ENCODE peak calls at places on chromosomes 1 and 21, in eight cellular contexts. One of them, this sample, is unnamed.

GRCh38 chr1:205588691-205589445 is 42.9 kb downstream of the ELK4 start:
- DNase-seq in breast epithelium: no peak
- DNase-seq in GM23338: peak
- DNase-seq in stomach: no peak
- DNase-seq in suprapubic skin: peak
- DNase-seq in SK-N-SH: no peak
- DNase-seq in esophagus muscularis mucosa: no peak
- DNase-seq in H1: peak
- DNase-seq in this sample: peak

GRCh38 chr1:230127105-230128054 is 60.3 kb downstream of the GALNT2 start:
- DNase-seq in breast epithelium: no peak
- DNase-seq in GM23338: peak
- DNase-seq in stomach: no peak
- DNase-seq in suprapubic skin: no peak
- DNase-seq in SK-N-SH: no peak
- DNase-seq in esophagus muscularis mucosa: no peak
- DNase-seq in H1: no peak
- DNase-seq in this sample: no peak

GRCh38 chr1:154170547-154171221 is 15.8 kb upstream of the NUP210L start:
- DNase-seq in breast epithelium: no peak
- DNase-seq in GM23338: no peak
- DNase-seq in stomach: no peak
- DNase-seq in suprapubic skin: no peak
- DNase-seq in SK-N-SH: no peak
- DNase-seq in esophagus muscularis mucosa: no peak
- DNase-seq in H1: no peak
- DNase-seq in this sample: no peak

GRCh38 chr1:15684042-15684461 is at the start of gene PLEKHM2:
- DNase-seq in breast epithelium: no peak
- DNase-seq in GM23338: peak
- DNase-seq in stomach: peak
- DNase-seq in suprapubic skin: no peak
- DNase-seq in SK-N-SH: peak
- DNase-seq in esophagus muscularis mucosa: no peak
- DNase-seq in H1: no peak
- DNase-seq in this sample: no peak

GRCh38 chr1:54813479-54814147 is 12.5 kb upstream of the TTC22 start:
- DNase-seq in breast epithelium: no peak
- DNase-seq in GM23338: peak
- DNase-seq in stomach: peak
- DNase-seq in suprapubic skin: peak
- DNase-seq in SK-N-SH: no peak
- DNase-seq in esophagus muscularis mucosa: no peak
- DNase-seq in H1: peak
- DNase-seq in this sample: no peak

GRCh38 chr1:210024996-210025395 is 87.0 kb downstream of the SYT14 start:
- DNase-seq in breast epithelium: no peak
- DNase-seq in GM23338: peak
- DNase-seq in stomach: no peak
- DNase-seq in suprapubic skin: no peak
- DNase-seq in SK-N-SH: no peak
- DNase-seq in esophagus muscularis mucosa: no peak
- DNase-seq in H1: peak
- DNase-seq in this sample: no peak

GRCh38 chr1:207251066-207251465 is 70.4 kb upstream of the CD55 start:
- DNase-seq in breast epithelium: no peak
- DNase-seq in GM23338: no peak
- DNase-seq in stomach: no peak
- DNase-seq in suprapubic skin: no peak
- DNase-seq in SK-N-SH: no peak
- DNase-seq in esophagus muscularis mucosa: no peak
- DNase-seq in H1: no peak
- DNase-seq in this sample: no peak

GRCh38 chr1:32246888-32247273 is at the start of gene FAM167B:
- DNase-seq in breast epithelium: no peak
- DNase-seq in GM23338: no peak
- DNase-seq in stomach: no peak
- DNase-seq in suprapubic skin: no peak
- DNase-seq in SK-N-SH: no peak
- DNase-seq in esophagus muscularis mucosa: no peak
- DNase-seq in H1: no peak
- DNase-seq in this sample: no peak

GRCh38 chr21:35578350-35578782 is 482.0 kb downstream of the SETD4 start:
- DNase-seq in breast epithelium: no peak
- DNase-seq in GM23338: no peak
- DNase-seq in stomach: no peak
- DNase-seq in suprapubic skin: no peak
- DNase-seq in SK-N-SH: no peak
- DNase-seq in esophagus muscularis mucosa: no peak
- DNase-seq in H1: no peak
- DNase-seq in this sample: no peak

GRCh38 chr1:231734417-231734816 is 107.8 kb downstream of the DISC1 start:
- DNase-seq in breast epithelium: no peak
- DNase-seq in GM23338: no peak
- DNase-seq in stomach: no peak
- DNase-seq in suprapubic skin: no peak
- DNase-seq in SK-N-SH: no peak
- DNase-seq in esophagus muscularis mucosa: no peak
- DNase-seq in H1: no peak
- DNase-seq in this sample: no peak

GRCh38 chr1:197360068-197360467 is 92.0 kb downstream of the CRB1 start:
- DNase-seq in breast epithelium: no peak
- DNase-seq in GM23338: no peak
- DNase-seq in stomach: no peak
- DNase-seq in suprapubic skin: no peak
- DNase-seq in SK-N-SH: no peak
- DNase-seq in esophagus muscularis mucosa: no peak
- DNase-seq in H1: no peak
- DNase-seq in this sample: no peak

GRCh38 chr21:36860736-36861594 is 105.5 kb downstream of the HLCS start:
- DNase-seq in breast epithelium: no peak
- DNase-seq in GM23338: no peak
- DNase-seq in stomach: no peak
- DNase-seq in suprapubic skin: no peak
- DNase-seq in SK-N-SH: no peak
- DNase-seq in esophagus muscularis mucosa: no peak
- DNase-seq in H1: no peak
- DNase-seq in this sample: no peak

GRCh38 chr1:21913258-21913657 is 23.9 kb downstream of the HSPG2 start:
- DNase-seq in breast epithelium: no peak
- DNase-seq in GM23338: peak
- DNase-seq in stomach: no peak
- DNase-seq in suprapubic skin: no peak
- DNase-seq in SK-N-SH: no peak
- DNase-seq in esophagus muscularis mucosa: no peak
- DNase-seq in H1: peak
- DNase-seq in this sample: no peak

GRCh38 chr21:43809853-43810504 is 20.6 kb downstream of the RRP1 start:
- DNase-seq in breast epithelium: no peak
- DNase-seq in GM23338: no peak
- DNase-seq in stomach: no peak
- DNase-seq in suprapubic skin: no peak
- DNase-seq in SK-N-SH: no peak
- DNase-seq in esophagus muscularis mucosa: no peak
- DNase-seq in H1: no peak
- DNase-seq in this sample: peak
- TF ChIP-seq POLR2AphosphoS5 in breast epithelium: no peak
- TF ChIP-seq POLR2AphosphoS5 in GM23338: no peak
- TF ChIP-seq POLR2AphosphoS5 in stomach: no peak
- TF ChIP-seq POLR2AphosphoS5 in suprapubic skin: no peak
- TF ChIP-seq POLR2AphosphoS5 in SK-N-SH: no peak
- TF ChIP-seq POLR2AphosphoS5 in esophagus muscularis mucosa: no peak
- TF ChIP-seq POLR2AphosphoS5 in H1: no peak
- TF ChIP-seq POLR2AphosphoS5 in this sample: no peak

DNA sequence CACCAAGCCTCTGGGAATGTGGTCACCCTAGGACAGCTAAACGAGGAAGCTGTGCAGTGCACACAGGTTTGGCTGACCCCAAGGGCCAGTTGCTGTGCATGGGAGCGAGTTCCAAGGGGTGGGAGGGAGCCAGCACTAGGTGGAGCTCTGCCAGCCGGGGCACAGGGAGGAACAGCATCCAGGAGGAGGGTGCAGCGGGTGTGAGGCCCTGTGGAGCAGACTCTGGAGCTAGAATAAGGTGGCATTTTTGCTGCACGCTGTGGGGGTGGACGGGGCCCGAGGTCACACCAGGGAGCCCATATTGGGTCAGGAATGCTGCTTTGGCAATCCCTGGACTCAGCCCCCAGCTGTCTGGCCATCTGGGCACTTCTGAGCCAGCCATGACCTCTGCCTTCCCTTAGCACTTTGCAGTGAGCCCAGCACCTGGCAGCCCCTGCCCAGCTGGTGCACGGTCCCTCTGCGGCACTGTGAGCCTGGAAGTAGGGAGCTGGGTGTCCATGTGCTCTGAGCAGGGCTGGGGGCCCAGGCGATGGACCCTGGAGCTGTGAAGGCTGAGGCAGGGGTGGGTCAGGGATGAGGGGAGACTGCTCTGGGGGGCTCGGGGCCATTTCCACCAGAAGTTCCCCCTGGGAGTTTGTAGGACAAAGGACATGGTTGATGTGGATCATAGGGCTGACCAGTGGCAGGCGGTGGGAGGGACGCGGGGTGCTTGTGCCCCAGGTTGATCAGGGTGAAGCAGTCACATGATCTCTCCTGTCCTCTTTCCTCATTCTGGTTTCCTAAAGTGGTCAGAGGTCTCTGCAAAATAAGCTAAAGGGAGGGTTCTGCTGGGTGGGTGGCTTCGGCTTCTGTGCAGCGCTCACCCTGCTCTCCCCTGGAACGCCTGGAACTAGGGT is 8.9 kb downstream of the PDXK start:
- DNase-seq in breast epithelium: no peak
- DNase-seq in GM23338: no peak
- DNase-seq in stomach: peak
- DNase-seq in suprapubic skin: no peak
- DNase-seq in SK-N-SH: no peak
- DNase-seq in esophagus muscularis mucosa: no peak
- DNase-seq in H1: no peak
- DNase-seq in this sample: peak
- TF ChIP-seq CTCF in breast epithelium: no peak
- TF ChIP-seq CTCF in GM23338: peak
- TF ChIP-seq CTCF in stomach: no peak
- TF ChIP-seq CTCF in suprapubic skin: no peak
- TF ChIP-seq CTCF in SK-N-SH: peak
- TF ChIP-seq CTCF in esophagus muscularis mucosa: no peak
- TF ChIP-seq CTCF in H1: peak
- TF ChIP-seq CTCF in this sample: peak

GRCh38 chr21:44989943-44990780 is 50.3 kb downstream of the SLX9 start:
- DNase-seq in breast epithelium: no peak
- DNase-seq in GM23338: no peak
- DNase-seq in stomach: no peak
- DNase-seq in suprapubic skin: no peak
- DNase-seq in SK-N-SH: peak
- DNase-seq in esophagus muscularis mucosa: no peak
- DNase-seq in H1: no peak
- DNase-seq in this sample: no peak

GRCh38 chr21:44990921-44991320 is 51.1 kb downstream of the SLX9 start:
- DNase-seq in breast epithelium: no peak
- DNase-seq in GM23338: no peak
- DNase-seq in stomach: no peak
- DNase-seq in suprapubic skin: no peak
- DNase-seq in SK-N-SH: no peak
- DNase-seq in esophagus muscularis mucosa: no peak
- DNase-seq in H1: no peak
- DNase-seq in this sample: no peak

GRCh38 chr21:44987886-44988606 is 48.2 kb downstream of the SLX9 start:
- DNase-seq in breast epithelium: no peak
- DNase-seq in GM23338: no peak
- DNase-seq in stomach: no peak
- DNase-seq in suprapubic skin: no peak
- DNase-seq in SK-N-SH: no peak
- DNase-seq in esophagus muscularis mucosa: no peak
- DNase-seq in H1: no peak
- DNase-seq in this sample: no peak

GRCh38 chr21:44988607-44989537 is 49.0 kb downstream of the SLX9 start:
- DNase-seq in breast epithelium: no peak
- DNase-seq in GM23338: no peak
- DNase-seq in stomach: no peak
- DNase-seq in suprapubic skin: no peak
- DNase-seq in SK-N-SH: no peak
- DNase-seq in esophagus muscularis mucosa: no peak
- DNase-seq in H1: no peak
- DNase-seq in this sample: no peak

GRCh38 chr21:44989538-44989888 is 49.7 kb downstream of the SLX9 start:
- DNase-seq in breast epithelium: no peak
- DNase-seq in GM23338: no peak
- DNase-seq in stomach: no peak
- DNase-seq in suprapubic skin: no peak
- DNase-seq in SK-N-SH: peak
- DNase-seq in esophagus muscularis mucosa: no peak
- DNase-seq in H1: no peak
- DNase-seq in this sample: no peak
- TF ChIP-seq POLR2AphosphoS5 in breast epithelium: no peak
- TF ChIP-seq POLR2AphosphoS5 in GM23338: no peak
- TF ChIP-seq POLR2AphosphoS5 in stomach: no peak
- TF ChIP-seq POLR2AphosphoS5 in suprapubic skin: no peak
- TF ChIP-seq POLR2AphosphoS5 in SK-N-SH: no peak
- TF ChIP-seq POLR2AphosphoS5 in esophagus muscularis mucosa: peak
- TF ChIP-seq POLR2AphosphoS5 in H1: no peak
- TF ChIP-seq POLR2AphosphoS5 in this sample: no peak

GRCh38 chr21:32457962-32458361 is 45.5 kb downstream of the EVA1C start:
- DNase-seq in breast epithelium: no peak
- DNase-seq in GM23338: no peak
- DNase-seq in stomach: no peak
- DNase-seq in suprapubic skin: no peak
- DNase-seq in SK-N-SH: no peak
- DNase-seq in esophagus muscularis mucosa: no peak
- DNase-seq in H1: no peak
- DNase-seq in this sample: no peak
- TF ChIP-seq CTCF in breast epithelium: no peak
- TF ChIP-seq CTCF in GM23338: no peak
- TF ChIP-seq CTCF in stomach: no peak
- TF ChIP-seq CTCF in suprapubic skin: no peak
- TF ChIP-seq CTCF in SK-N-SH: no peak
- TF ChIP-seq CTCF in esophagus muscularis mucosa: no peak
- TF ChIP-seq CTCF in H1: no peak
- TF ChIP-seq CTCF in this sample: no peak

GRCh38 chr1:9145021-9145668 is 16.2 kb upstream of the GPR157 start:
- DNase-seq in breast epithelium: no peak
- DNase-seq in GM23338: no peak
- DNase-seq in stomach: peak
- DNase-seq in suprapubic skin: no peak
- DNase-seq in SK-N-SH: no peak
- DNase-seq in esophagus muscularis mucosa: no peak
- DNase-seq in H1: no peak
- DNase-seq in this sample: peak
- TF ChIP-seq POLR2AphosphoS5 in breast epithelium: no peak
- TF ChIP-seq POLR2AphosphoS5 in GM23338: no peak
- TF ChIP-seq POLR2AphosphoS5 in stomach: no peak
- TF ChIP-seq POLR2AphosphoS5 in suprapubic skin: no peak
- TF ChIP-seq POLR2AphosphoS5 in SK-N-SH: no peak
- TF ChIP-seq POLR2AphosphoS5 in esophagus muscularis mucosa: no peak
- TF ChIP-seq POLR2AphosphoS5 in H1: no peak
- TF ChIP-seq POLR2AphosphoS5 in this sample: no peak

GRCh38 chr1:81179239-81179638 is 621.5 kb upstream of the ADGRL2 start:
- DNase-seq in breast epithelium: no peak
- DNase-seq in GM23338: no peak
- DNase-seq in stomach: no peak
- DNase-seq in suprapubic skin: no peak
- DNase-seq in SK-N-SH: no peak
- DNase-seq in esophagus muscularis mucosa: no peak
- DNase-seq in H1: no peak
- DNase-seq in this sample: no peak
- TF ChIP-seq CTCF in breast epithelium: no peak
- TF ChIP-seq CTCF in GM23338: no peak
- TF ChIP-seq CTCF in stomach: no peak
- TF ChIP-seq CTCF in suprapubic skin: no peak
- TF ChIP-seq CTCF in SK-N-SH: no peak
- TF ChIP-seq CTCF in esophagus muscularis mucosa: no peak
- TF ChIP-seq CTCF in H1: no peak
- TF ChIP-seq CTCF in this sample: no peak